ENCODE peak calls at places on chromosomes 2 and 18, in five cellular contexts. One of them, this sample, is unnamed.

GRCh38 chr2:240376739-240377138 is 58.7 kb upstream of the GPC1 start:
- ATAC-seq in HepG2: no peak
- ATAC-seq in GM12878: no peak
- ATAC-seq in upper lobe of left lung: no peak
- ATAC-seq in K562: no peak
- ATAC-seq in this sample: no peak

GRCh38 chr2:27960237-27960912 is 69.8 kb downstream of the BABAM2 start:
- ATAC-seq in HepG2: no peak
- ATAC-seq in GM12878: no peak
- ATAC-seq in upper lobe of left lung: no peak
- ATAC-seq in K562: no peak
- ATAC-seq in this sample: no peak

GRCh38 chr2:3703741-3704355 is 473 bp downstream of the DCDC2C start:
- ATAC-seq in HepG2: peak; percentile 27
- ATAC-seq in GM12878: no peak
- ATAC-seq in upper lobe of left lung: no peak
- ATAC-seq in K562: no peak
- ATAC-seq in this sample: peak; percentile 39

GRCh38 chr2:211455225-211455841 is 898.9 kb downstream of the CPS1 start:
- ATAC-seq in HepG2: peak; percentile 87
- ATAC-seq in GM12878: peak; percentile 79
- ATAC-seq in upper lobe of left lung: no peak
- ATAC-seq in K562: no peak
- ATAC-seq in this sample: no peak

GRCh38 chr2:66862871-66863650 is 428.1 kb downstream of the MEIS1 start:
- ATAC-seq in HepG2: no peak
- ATAC-seq in GM12878: no peak
- ATAC-seq in upper lobe of left lung: no peak
- ATAC-seq in K562: no peak
- ATAC-seq in this sample: peak; percentile 90

GRCh38 chr2:240324312-240325005 is 111.0 kb upstream of the GPC1 start:
- ATAC-seq in HepG2: no peak
- ATAC-seq in GM12878: no peak
- ATAC-seq in upper lobe of left lung: no peak
- ATAC-seq in K562: no peak
- ATAC-seq in this sample: no peak

GRCh38 chr18:74976331-74976909 is 232.5 kb downstream of the PTGR3 start:
- ATAC-seq in HepG2: peak; percentile 93
- ATAC-seq in GM12878: no peak
- ATAC-seq in upper lobe of left lung: no peak
- ATAC-seq in K562: no peak
- ATAC-seq in this sample: no peak

GRCh38 chr18:45590060-45590537 is 25.2 kb upstream of the SLC14A2 start:
- ATAC-seq in HepG2: no peak
- ATAC-seq in GM12878: no peak
- ATAC-seq in upper lobe of left lung: no peak
- ATAC-seq in K562: no peak
- ATAC-seq in this sample: peak; percentile 65

GRCh38 chr2:19264847-19265246 is 93.6 kb downstream of the OSR1 start:
- ATAC-seq in HepG2: no peak
- ATAC-seq in GM12878: no peak
- ATAC-seq in upper lobe of left lung: no peak
- ATAC-seq in K562: no peak
- ATAC-seq in this sample: no peak

GRCh38 chr2:26018184-26018716 is 15.6 kb upstream of the RAB10 start:
- ATAC-seq in HepG2: peak; percentile 94
- ATAC-seq in GM12878: peak; percentile 85
- ATAC-seq in upper lobe of left lung: peak; percentile 96
- ATAC-seq in K562: peak; percentile 100
- ATAC-seq in this sample: peak; percentile 93

GRCh38 chr2:108377411-108377810 is 343 bp upstream of the SULT1C4 start:
- ATAC-seq in HepG2: peak; percentile 67
- ATAC-seq in GM12878: no peak
- ATAC-seq in upper lobe of left lung: no peak
- ATAC-seq in K562: no peak
- ATAC-seq in this sample: no peak

GRCh38 chr2:177889812-177890460 is 182.6 kb downstream of the PDE11A start:
- ATAC-seq in HepG2: no peak
- ATAC-seq in GM12878: no peak
- ATAC-seq in upper lobe of left lung: no peak
- ATAC-seq in K562: no peak
- ATAC-seq in this sample: no peak

GRCh38 chr2:21819475-21819874 is 695.7 kb downstream of the TDRD15 start:
- ATAC-seq in HepG2: no peak
- ATAC-seq in GM12878: no peak
- ATAC-seq in upper lobe of left lung: no peak
- ATAC-seq in K562: no peak
- ATAC-seq in this sample: no peak

GRCh38 chr2:41879367-41879871 is 168.4 kb upstream of the PKDCC start:
- ATAC-seq in HepG2: peak; percentile 73
- ATAC-seq in GM12878: peak; percentile 21
- ATAC-seq in upper lobe of left lung: no peak
- ATAC-seq in K562: no peak
- ATAC-seq in this sample: no peak

GRCh38 chr2:34104601-34105000 is 505.5 kb upstream of the FAM98A start:
- ATAC-seq in HepG2: no peak
- ATAC-seq in GM12878: no peak
- ATAC-seq in upper lobe of left lung: no peak
- ATAC-seq in K562: no peak
- ATAC-seq in this sample: no peak

GRCh38 chr18:50869150-50869549 is 9.8 kb upstream of the ME2 start:
- ATAC-seq in HepG2: no peak
- ATAC-seq in GM12878: no peak
- ATAC-seq in upper lobe of left lung: no peak
- ATAC-seq in K562: no peak
- ATAC-seq in this sample: no peak

GRCh38 chr18:50033004-50033403 is 161.9 kb downstream of the MYO5B start:
- ATAC-seq in HepG2: no peak
- ATAC-seq in GM12878: no peak
- ATAC-seq in upper lobe of left lung: no peak
- ATAC-seq in K562: no peak
- ATAC-seq in this sample: no peak

GRCh38 chr2:62801110-62801509 is 95.6 kb downstream of the EHBP1 start:
- ATAC-seq in HepG2: no peak
- ATAC-seq in GM12878: peak; percentile 21
- ATAC-seq in upper lobe of left lung: no peak
- ATAC-seq in K562: no peak
- ATAC-seq in this sample: no peak

GRCh38 chr18:7626175-7626921 is 59.2 kb downstream of the PTPRM start:
- ATAC-seq in HepG2: peak; percentile 91
- ATAC-seq in GM12878: no peak
- ATAC-seq in upper lobe of left lung: no peak
- ATAC-seq in K562: no peak
- ATAC-seq in this sample: peak; percentile 23

GRCh38 chr18:58201728-58202405 is 157.8 kb downstream of the NEDD4L start:
- ATAC-seq in HepG2: no peak
- ATAC-seq in GM12878: no peak
- ATAC-seq in upper lobe of left lung: no peak
- ATAC-seq in K562: no peak
- ATAC-seq in this sample: peak; percentile 20

GRCh38 chr18:5964996-5965395 is 69.7 kb upstream of the TMEM200C start:
- ATAC-seq in HepG2: no peak
- ATAC-seq in GM12878: no peak
- ATAC-seq in upper lobe of left lung: no peak
- ATAC-seq in K562: no peak
- ATAC-seq in this sample: no peak

GRCh38 chr2:134845028-134845427 is 6.6 kb downstream of the ACMSD start:
- ATAC-seq in HepG2: no peak
- ATAC-seq in GM12878: no peak
- ATAC-seq in upper lobe of left lung: no peak
- ATAC-seq in K562: no peak
- ATAC-seq in this sample: no peak

DNA sequence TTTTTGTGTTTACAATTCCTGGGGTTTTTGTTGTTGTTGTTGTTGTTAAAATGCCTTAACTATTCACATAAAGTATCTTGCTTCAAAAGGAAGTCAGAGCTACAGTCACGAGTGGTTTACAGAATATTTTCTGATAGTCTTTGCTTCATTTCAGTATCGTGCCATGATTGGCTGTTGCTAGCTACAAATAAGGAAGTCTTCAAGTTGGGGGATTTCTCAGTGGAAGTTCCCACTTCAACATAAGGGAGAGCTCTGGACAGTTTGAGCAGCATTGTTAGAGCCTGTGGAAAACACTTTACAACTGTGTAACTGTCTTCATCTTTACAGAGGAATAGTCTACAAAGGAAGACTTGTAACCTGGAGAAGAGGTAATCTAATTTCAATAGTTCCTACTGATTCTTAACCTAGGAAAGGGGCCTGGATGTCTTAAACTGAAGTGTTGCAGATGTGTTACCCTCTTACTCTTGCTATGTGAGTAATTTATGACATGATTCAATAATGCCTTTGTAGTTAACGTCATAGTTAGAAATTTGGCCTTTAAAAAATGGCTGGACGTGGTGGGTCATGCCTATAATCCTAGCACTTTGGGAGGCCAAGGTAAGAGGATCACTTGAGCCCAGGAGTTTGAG is 23.4 kb upstream of the TANK start:
- ATAC-seq in HepG2: no peak
- ATAC-seq in GM12878: peak; percentile 80
- ATAC-seq in upper lobe of left lung: peak; percentile 75
- ATAC-seq in K562: peak; percentile 66
- ATAC-seq in this sample: peak; percentile 74
- TF ChIP-seq POLR2A in HepG2: no peak
- TF ChIP-seq POLR2A in GM12878: peak; percentile 56
- TF ChIP-seq POLR2A in upper lobe of left lung: peak; percentile 70
- TF ChIP-seq POLR2A in K562: no peak
- TF ChIP-seq POLR2A in this sample: no peak

DNA sequence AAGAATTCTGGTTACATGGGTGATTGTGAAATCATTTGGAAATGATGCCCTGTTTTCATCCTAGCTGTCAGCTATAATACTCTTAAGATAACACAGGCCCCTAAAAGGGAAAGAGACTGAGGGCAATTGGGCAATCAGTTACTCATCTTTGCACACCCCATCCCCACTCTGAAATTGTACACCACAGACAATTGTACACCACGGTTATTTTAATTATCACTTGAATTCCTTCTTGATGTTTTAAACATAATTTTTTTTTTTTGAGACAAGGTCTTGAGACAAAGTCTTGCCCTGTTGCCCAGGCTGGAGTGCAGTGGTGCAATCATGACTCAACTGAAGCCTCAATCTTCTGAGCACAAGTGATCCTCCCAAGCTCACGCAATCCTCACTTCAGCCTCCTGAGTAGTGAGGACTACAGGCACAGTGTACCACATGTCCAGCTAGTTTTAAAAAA is 862.4 kb upstream of the ACVR2A start:
- ATAC-seq in HepG2: no peak
- ATAC-seq in GM12878: no peak
- ATAC-seq in upper lobe of left lung: peak; percentile 55
- ATAC-seq in K562: no peak
- ATAC-seq in this sample: peak; percentile 95
- TF ChIP-seq EP300 in HepG2: no peak
- TF ChIP-seq EP300 in GM12878: no peak
- TF ChIP-seq EP300 in upper lobe of left lung: no peak
- TF ChIP-seq EP300 in K562: no peak
- TF ChIP-seq EP300 in this sample: no peak

GRCh38 chr2:205462681-205463345 is 219.5 kb upstream of the NRP2 start:
- ATAC-seq in HepG2: no peak
- ATAC-seq in GM12878: no peak
- ATAC-seq in upper lobe of left lung: no peak
- ATAC-seq in K562: no peak
- ATAC-seq in this sample: no peak

GRCh38 chr2:205465791-205466190 is 216.5 kb upstream of the NRP2 start:
- ATAC-seq in HepG2: no peak
- ATAC-seq in GM12878: no peak
- ATAC-seq in upper lobe of left lung: no peak
- ATAC-seq in K562: no peak
- ATAC-seq in this sample: no peak

GRCh38 chr2:205463626-205464025 is 218.7 kb upstream of the NRP2 start:
- ATAC-seq in HepG2: no peak
- ATAC-seq in GM12878: no peak
- ATAC-seq in upper lobe of left lung: no peak
- ATAC-seq in K562: no peak
- ATAC-seq in this sample: no peak

GRCh38 chr2:205461678-205462665 is 220.3 kb upstream of the NRP2 start:
- ATAC-seq in HepG2: no peak
- ATAC-seq in GM12878: peak; percentile 18
- ATAC-seq in upper lobe of left lung: no peak
- ATAC-seq in K562: no peak
- ATAC-seq in this sample: no peak

GRCh38 chr2:205464681-205465080 is 217.6 kb upstream of the NRP2 start:
- ATAC-seq in HepG2: no peak
- ATAC-seq in GM12878: no peak
- ATAC-seq in upper lobe of left lung: no peak
- ATAC-seq in K562: no peak
- ATAC-seq in this sample: no peak
- TF ChIP-seq POLR2AphosphoS5 in HepG2: no peak
- TF ChIP-seq POLR2AphosphoS5 in GM12878: no peak
- TF ChIP-seq POLR2AphosphoS5 in upper lobe of left lung: no peak
- TF ChIP-seq POLR2AphosphoS5 in K562: no peak
- TF ChIP-seq POLR2AphosphoS5 in this sample: no peak

GRCh38 chr2:160491922-160492371 is 1.7 kb downstream of the RBMS1 start:
- ATAC-seq in HepG2: no peak
- ATAC-seq in GM12878: no peak
- ATAC-seq in upper lobe of left lung: no peak
- ATAC-seq in K562: no peak
- ATAC-seq in this sample: peak; percentile 20

GRCh38 chr2:160490760-160491367 is 2.7 kb downstream of the RBMS1 start:
- ATAC-seq in HepG2: no peak
- ATAC-seq in GM12878: no peak
- ATAC-seq in upper lobe of left lung: no peak
- ATAC-seq in K562: no peak
- ATAC-seq in this sample: no peak

GRCh38 chr2:160494243-160494642 is 636 bp upstream of the RBMS1 start:
- ATAC-seq in HepG2: no peak
- ATAC-seq in GM12878: no peak
- ATAC-seq in upper lobe of left lung: peak; percentile 40
- ATAC-seq in K562: no peak
- ATAC-seq in this sample: no peak

GRCh38 chr2:160492401-160493226 is 993 bp downstream of the RBMS1 start:
- ATAC-seq in HepG2: peak; percentile 89
- ATAC-seq in GM12878: no peak
- ATAC-seq in upper lobe of left lung: peak; percentile 87
- ATAC-seq in K562: peak; percentile 89
- ATAC-seq in this sample: peak; percentile 85

DNA sequence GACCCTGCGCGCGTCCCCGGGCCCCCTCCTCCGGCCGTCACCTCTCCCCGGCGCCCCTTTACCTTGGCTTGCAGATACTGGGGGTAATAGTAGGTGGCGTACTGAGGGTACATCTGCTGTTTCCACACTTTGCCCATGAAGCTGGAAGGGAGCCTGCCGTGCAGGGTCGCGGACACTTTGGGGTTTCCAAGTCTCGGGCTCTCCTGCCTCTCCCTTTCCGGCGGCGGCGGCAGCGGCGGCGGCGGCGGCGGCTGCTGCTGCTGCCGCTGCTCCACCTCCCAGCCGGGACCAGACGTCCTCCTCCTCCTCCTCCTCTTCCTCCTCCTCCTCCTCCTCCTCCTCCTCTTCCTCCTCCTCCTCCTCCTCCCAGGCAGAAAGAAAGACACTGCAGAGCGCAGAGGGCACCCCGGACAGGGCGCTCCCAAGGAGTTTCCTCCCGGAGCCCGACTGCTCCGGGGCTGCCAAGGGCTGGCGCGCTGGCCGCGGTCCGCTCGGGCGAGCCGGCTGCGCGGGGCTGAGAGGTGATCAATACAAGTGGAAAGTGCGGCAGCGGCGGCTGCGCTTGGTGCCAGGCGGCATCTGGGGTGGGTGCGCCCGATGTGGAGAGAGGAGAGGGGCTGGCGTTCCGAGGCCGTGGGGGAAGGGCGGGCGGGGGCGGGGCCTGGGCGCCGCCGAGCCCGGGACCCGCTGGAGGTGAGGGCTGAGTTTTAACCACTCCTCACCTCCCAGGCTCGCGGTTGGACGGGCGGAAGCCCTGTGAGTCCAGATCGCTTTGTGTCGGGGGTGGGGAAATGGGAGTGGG is at the start of gene RBMS1:
- ATAC-seq in HepG2: peak; percentile 67
- ATAC-seq in GM12878: no peak
- ATAC-seq in upper lobe of left lung: peak; percentile 68
- ATAC-seq in K562: peak; percentile 68
- ATAC-seq in this sample: peak; percentile 59
- TF ChIP-seq POLR2A in HepG2: no peak
- TF ChIP-seq POLR2A in GM12878: no peak
- TF ChIP-seq POLR2A in upper lobe of left lung: peak; percentile 48
- TF ChIP-seq POLR2A in K562: no peak
- TF ChIP-seq POLR2A in this sample: peak; percentile 36

This sample was measured in gastroesophageal sphincter.